ENCODE peak calls at places on chromosomes 3 and 15, in ten cellular contexts. M is colonic mucosa, B is HT-29, T is iris pigment epithelial cell, A is M059J, Q is AG08395, U is cardiac fibroblast, Y is AG09309, I is stromal cell of bone marrow, L is NT2/D1. V is an unnamed sample.

GRCh38 chr3:55501905-55502304 is 14.8 kb upstream of the WNT5A start:
- DNase-seq in M (no peak), B (no peak), T (no peak), A (peak), Q (no peak), U (no peak), Y (no peak), I (no peak), L (no peak), V (no peak)

GRCh38 chr15:86055688-86056087 is 24.0 kb upstream of the AGBL1 start:
- DNase-seq in M (no peak), B (no peak), T (no peak), A (no peak), Q (no peak), U (no peak), Y (no peak), I (no peak), L (no peak), V (no peak)

GRCh38 chr15:93018574-93018973 is 70.4 kb downstream of the RGMA start:
- DNase-seq in M (no peak), B (peak), T (no peak), A (no peak), Q (no peak), U (peak), Y (no peak), I (no peak), L (no peak), V (no peak)

GRCh38 chr15:36882487-36883108 is 217.8 kb downstream of the MEIS2 start:
- DNase-seq in M (no peak), B (no peak), T (no peak), A (peak), Q (no peak), U (peak), Y (no peak), I (no peak), L (no peak), V (no peak)

GRCh38 chr3:125331243-125331642 is 43.9 kb downstream of the ZNF148 start:
- DNase-seq in M (no peak), B (no peak), T (no peak), A (peak), Q (no peak), U (no peak), Y (no peak), I (no peak), L (no peak), V (no peak)

GRCh38 chr3:115790759-115791158 is 167.4 kb downstream of the GAP43 start:
- DNase-seq in M (no peak), B (peak), T (peak), A (peak), Q (peak), U (peak), Y (peak), I (peak), L (no peak), V (peak)

GRCh38 chr3:10164546-10165393 is at the start of gene IRAK2:
- DNase-seq in M (peak), B (peak), T (peak), A (peak), Q (peak), U (peak), Y (no peak), I (peak), L (peak), V (peak)

GRCh38 chr3:73401616-73402265 is 223.0 kb downstream of the PDZRN3 start:
- DNase-seq in M (peak), B (no peak), T (no peak), A (no peak), Q (no peak), U (no peak), Y (no peak), I (no peak), L (no peak), V (no peak)

GRCh38 chr3:112056451-112056929 is 22.0 kb downstream of the TMPRSS7 start:
- DNase-seq in M (no peak), B (no peak), T (peak), A (peak), Q (no peak), U (peak), Y (peak), I (no peak), L (no peak), V (no peak)

GRCh38 chr3:159866201-159866746 is 122.4 kb upstream of the IL12A start:
- DNase-seq in M (no peak), B (no peak), T (peak), A (peak), Q (no peak), U (no peak), Y (no peak), I (no peak), L (no peak), V (no peak)

GRCh38 chr3:148643389-148643840 is 54.3 kb upstream of the AGTR1 start:
- DNase-seq in M (no peak), B (no peak), T (peak), A (peak), Q (peak), U (peak), Y (peak), I (peak), L (peak), V (no peak)

GRCh38 chr15:70713547-70714414 is 49.6 kb downstream of the UACA start:
- DNase-seq in M (no peak), B (peak), T (peak), A (peak), Q (peak), U (peak), Y (no peak), I (no peak), L (no peak), V (no peak)

GRCh38 chr3:55621026-55621422 is 133.9 kb upstream of the WNT5A start:
- DNase-seq in M (no peak), B (no peak), T (no peak), A (no peak), Q (no peak), U (no peak), Y (no peak), I (no peak), L (no peak), V (no peak)

GRCh38 chr3:100106094-100106493 is 8.2 kb downstream of the FILIP1L start:
- DNase-seq in M (no peak), B (no peak), T (no peak), A (peak), Q (no peak), U (peak), Y (no peak), I (no peak), L (no peak), V (no peak)

GRCh38 chr3:42786212-42786611 is 13.2 kb upstream of the CCDC13 start:
- DNase-seq in M (no peak), B (no peak), T (no peak), A (no peak), Q (no peak), U (no peak), Y (no peak), I (no peak), L (no peak), V (no peak)

GRCh38 chr3:152192050-152192449 is 76.7 kb upstream of the MBNL1 start:
- DNase-seq in M (no peak), B (no peak), T (no peak), A (no peak), Q (no peak), U (no peak), Y (no peak), I (no peak), L (no peak), V (no peak)

GRCh38 chr3:183538475-183538874 is 17.0 kb downstream of the KLHL6 start:
- DNase-seq in M (no peak), B (no peak), T (no peak), A (no peak), Q (no peak), U (no peak), Y (no peak), I (no peak), L (no peak), V (no peak)

GRCh38 chr15:30984542-30984941 is 6.9 kb downstream of the MTMR10 start:
- DNase-seq in M (no peak), B (no peak), T (no peak), A (no peak), Q (no peak), U (no peak), Y (no peak), I (no peak), L (no peak), V (no peak)

GRCh38 chr15:40108061-40108854 is 421 bp downstream of the BMF start:
- DNase-seq in M (peak), B (no peak), T (peak), A (peak), Q (peak), U (peak), Y (no peak), I (no peak), L (no peak), V (no peak)

GRCh38 chr15:90642464-90643300 is 74.5 kb upstream of the BLM start:
- DNase-seq in M (no peak), B (no peak), T (no peak), A (no peak), Q (no peak), U (no peak), Y (no peak), I (no peak), L (no peak), V (no peak)

GRCh38 chr3:72887723-72888545 is at the start of gene GXYLT2:
- DNase-seq in M (peak), B (peak), T (peak), A (peak), Q (peak), U (peak), Y (no peak), I (no peak), L (peak), V (peak)

GRCh38 chr15:90414408-90415028 is 26.5 kb downstream of the IQGAP1 start:
- DNase-seq in M (no peak), B (no peak), T (peak), A (no peak), Q (peak), U (peak), Y (no peak), I (peak), L (no peak), V (no peak)

GRCh38 chr15:52021128-52021671 is 2.2 kb downstream of the MAPK6 start:
- DNase-seq in M (peak), B (no peak), T (peak), A (peak), Q (peak), U (peak), Y (peak), I (peak), L (no peak), V (peak)

GRCh38 chr15:60941448-60941847 is 287.7 kb downstream of the RORA start:
- DNase-seq in M (no peak), B (peak), T (peak), A (peak), Q (peak), U (peak), Y (peak), I (no peak), L (no peak), V (no peak)

GRCh38 chr15:92652576-92652966 is 3.0 kb downstream of the FAM174B start:
- DNase-seq in M (peak), B (no peak), T (no peak), A (no peak), Q (no peak), U (no peak), Y (no peak), I (no peak), L (no peak), V (no peak)

GRCh38 chr15:70096215-70096974 is 1.3 kb downstream of the TLE3 start:
- DNase-seq in M (peak), B (peak), T (peak), A (peak), Q (no peak), U (peak), Y (no peak), I (no peak), L (no peak), V (no peak)

GRCh38 chr15:43260011-43260615 is 6.6 kb downstream of the TGM5 start:
- DNase-seq in M (no peak), B (no peak), T (no peak), A (no peak), Q (no peak), U (no peak), Y (no peak), I (no peak), L (no peak), V (no peak)

GRCh38 chr3:56347219-56347871 is 120.9 kb downstream of the ERC2 start:
- DNase-seq in M (peak), B (peak), T (no peak), A (peak), Q (no peak), U (peak), Y (no peak), I (no peak), L (peak), V (no peak)

GRCh38 chr3:102089904-102090492 is 240.7 kb downstream of the NFKBIZ start:
- DNase-seq in M (peak), B (no peak), T (peak), A (peak), Q (peak), U (peak), Y (peak), I (peak), L (no peak), V (no peak)

GRCh38 chr3:42690191-42690590 is 4.9 kb downstream of the KLHL40 start:
- DNase-seq in M (no peak), B (no peak), T (no peak), A (no peak), Q (no peak), U (no peak), Y (no peak), I (no peak), L (no peak), V (no peak)

GRCh38 chr3:60756636-60757035 is 494.6 kb downstream of the FHIT start:
- DNase-seq in M (no peak), B (no peak), T (no peak), A (peak), Q (peak), U (no peak), Y (no peak), I (no peak), L (no peak), V (no peak)

GRCh38 chr15:39040861-39041260 is 476.2 kb upstream of the RASGRP1 start:
- DNase-seq in M (no peak), B (no peak), T (no peak), A (no peak), Q (no peak), U (no peak), Y (no peak), I (no peak), L (no peak), V (no peak)

GRCh38 chr3:34238407-34238806 is 440.0 kb downstream of the PDCD6IP start:
- DNase-seq in M (no peak), B (no peak), T (no peak), A (no peak), Q (no peak), U (no peak), Y (no peak), I (no peak), L (no peak), V (no peak)

GRCh38 chr3:108455212-108455705 is 55.1 kb downstream of the MYH15 start:
- DNase-seq in M (no peak), B (no peak), T (peak), A (peak), Q (no peak), U (no peak), Y (no peak), I (no peak), L (no peak), V (no peak)

GRCh38 chr3:21826416-21826815 is 75.4 kb upstream of the ZNF385D start:
- DNase-seq in M (no peak), B (no peak), T (peak), A (peak), Q (peak), U (no peak), Y (no peak), I (no peak), L (no peak), V (no peak)

GRCh38 chr15:31554261-31554660 is 227.6 kb downstream of the KLF13 start:
- DNase-seq in M (no peak), B (no peak), T (peak), A (peak), Q (peak), U (peak), Y (peak), I (peak), L (no peak), V (no peak)

GRCh38 chr3:48561045-48561736 is 2.4 kb downstream of the UCN2 start:
- DNase-seq in M (peak), B (no peak), T (peak), A (peak), Q (peak), U (peak), Y (no peak), I (peak), L (no peak), V (peak)

GRCh38 chr15:43648649-43649429 is at the start of gene CATSPER2:
- DNase-seq in M (no peak), B (no peak), T (no peak), A (no peak), Q (no peak), U (no peak), Y (no peak), I (no peak), L (no peak), V (no peak)

GRCh38 chr3:71881732-71882131 is 96.8 kb upstream of the PROK2 start:
- DNase-seq in M (no peak), B (no peak), T (no peak), A (no peak), Q (no peak), U (no peak), Y (no peak), I (no peak), L (no peak), V (no peak)

GRCh38 chr15:69080203-69080957 is 65.9 kb downstream of the NOX5 start:
- DNase-seq in M (peak), B (no peak), T (peak), A (peak), Q (no peak), U (no peak), Y (no peak), I (no peak), L (peak), V (no peak)

V was measured in HepG2.